ENCODE peak calls at places on chromosomes 1 and 21, in four cellular contexts. J is K562, M is HepG2, Z is H1. N is an unnamed sample.

GRCh38 chr1:243727503-243728191 is 122.4 kb downstream of the AKT3 start:
- DNase-seq in J (no peak), M (no peak), Z (no peak), N (peak; percentile 66)

GRCh38 chr1:42957880-42958487 is 684 bp downstream of the SLC2A1 start:
- DNase-seq in J (peak; percentile 95), M (no peak), Z (no peak), N (no peak)

GRCh38 chr1:47442844-47443529 is 5.1 kb downstream of the FOXD2 start:
- DNase-seq in J (no peak), M (no peak), Z (no peak), N (no peak)

GRCh38 chr1:107821340-107821739 is 143.6 kb downstream of the VAV3 start:
- DNase-seq in J (no peak), M (no peak), Z (no peak), N (no peak)

GRCh38 chr1:54153548-54154439 is 994 bp upstream of the CDCP2 start:
- DNase-seq in J (no peak), M (peak; percentile 68), Z (no peak), N (no peak)

GRCh38 chr21:41777934-41778815 is 11.3 kb upstream of the RIPK4 start:
- DNase-seq in J (peak; percentile 67), M (peak; percentile 51), Z (peak; percentile 79), N (no peak)

GRCh38 chr1:54421101-54421504 is 14.9 kb upstream of the SSBP3 start:
- DNase-seq in J (no peak), M (no peak), Z (no peak), N (no peak)

GRCh38 chr1:59434336-59434735 is 137.4 kb downstream of the FGGY start:
- DNase-seq in J (no peak), M (no peak), Z (no peak), N (no peak)

GRCh38 chr1:35369922-35370671 is 101.6 kb downstream of the ZMYM4 start:
- DNase-seq in J (peak; percentile 24), M (no peak), Z (no peak), N (no peak)

GRCh38 chr1:228321478-228321877 is 85.2 kb downstream of the TRIM11 start:
- DNase-seq in J (no peak), M (no peak), Z (no peak), N (no peak)

GRCh38 chr1:118986291-118986838 is 1.8 kb downstream of the TBX15 start:
- DNase-seq in J (no peak), M (no peak), Z (no peak), N (no peak)

GRCh38 chr21:44914176-44914874 is 6.4 kb downstream of the ITGB2 start:
- DNase-seq in J (no peak), M (peak; percentile 41), Z (no peak), N (no peak)

GRCh38 chr1:169595764-169596711 is 9.8 kb upstream of the F5 start:
- DNase-seq in J (no peak), M (peak; percentile 38), Z (no peak), N (no peak)

GRCh38 chr1:215476541-215476940 is 90.6 kb upstream of the KCTD3 start:
- DNase-seq in J (no peak), M (no peak), Z (no peak), N (no peak)

GRCh38 chr1:90957497-90957896 is 64.3 kb downstream of the ZNF644 start:
- DNase-seq in J (no peak), M (no peak), Z (no peak), N (no peak)

GRCh38 chr1:18516473-18516872 is 35.7 kb downstream of the KLHDC7A start:
- DNase-seq in J (no peak), M (no peak), Z (no peak), N (no peak)

GRCh38 chr1:54159733-54160316 is 7.0 kb upstream of the CDCP2 start:
- DNase-seq in J (no peak), M (no peak), Z (no peak), N (no peak)

GRCh38 chr1:121519042-121519755 is 334.4 kb downstream of the SRGAP2C start:
- DNase-seq in J (peak; percentile 17), M (peak; percentile 61), Z (no peak), N (no peak)
- TF ChIP-seq BRCA1 in J (no peak), M (no peak), Z (no peak), N (no peak)

DNA sequence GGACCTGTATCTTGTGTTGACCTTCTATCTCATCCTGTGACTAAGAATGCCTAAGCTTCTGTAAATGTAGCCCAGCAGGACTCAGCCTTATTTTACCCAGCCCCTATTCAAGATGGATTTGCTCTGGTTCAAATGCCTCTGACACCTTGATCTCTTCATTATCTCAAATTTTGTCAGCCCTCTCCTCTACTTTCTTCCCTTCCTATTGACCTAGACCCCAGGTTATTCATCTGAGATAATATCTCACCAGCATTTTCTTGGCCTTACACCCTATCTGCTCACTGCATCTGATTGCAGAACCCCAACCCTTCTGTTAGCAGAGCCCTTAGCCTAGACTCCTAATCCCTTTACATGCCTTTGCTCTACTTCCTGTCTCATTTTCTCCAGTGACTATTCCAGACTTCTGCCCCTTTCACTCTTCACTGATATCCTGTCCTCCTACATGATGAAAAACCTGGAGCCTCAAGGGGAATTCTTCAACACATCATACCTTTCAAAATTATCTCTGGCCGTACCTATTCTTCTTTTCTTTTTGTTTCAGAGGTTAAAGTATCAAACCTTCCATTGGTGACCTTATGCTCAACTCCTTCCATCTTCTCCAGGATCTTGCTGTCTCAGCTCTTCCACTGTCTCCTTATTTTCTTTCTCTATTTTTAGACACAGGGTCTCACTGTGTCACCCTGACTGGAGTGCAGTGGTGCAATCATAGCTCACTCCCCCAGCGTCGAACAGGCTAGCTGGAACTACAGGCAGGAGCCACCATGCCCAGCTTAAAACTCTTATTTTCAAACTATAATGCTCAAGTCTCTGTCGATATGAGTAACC is 44.9 kb downstream of the WDR64 start:
- DNase-seq in J (peak; percentile 33), M (no peak), Z (no peak), N (no peak)
- TF ChIP-seq ATF3 in J (no peak), M (no peak), Z (no peak), N (no peak)

GRCh38 chr1:50279622-50280320 is 143.5 kb downstream of the DMRTA2 start:
- DNase-seq in J (peak; percentile 33), M (peak; percentile 8), Z (no peak), N (no peak)
- TF ChIP-seq RAD21 in J (peak; percentile 26), M (no peak), Z (peak; percentile 17), N (no peak)

GRCh38 chr1:197664391-197664790 is 110.9 kb downstream of the DENND1B start:
- DNase-seq in J (no peak), M (no peak), Z (no peak), N (no peak)

GRCh38 chr1:197663178-197663953 is 111.9 kb downstream of the DENND1B start:
- DNase-seq in J (no peak), M (no peak), Z (no peak), N (no peak)

GRCh38 chr1:197659175-197659574 is 116.1 kb downstream of the DENND1B start:
- DNase-seq in J (no peak), M (no peak), Z (no peak), N (no peak)

DNA sequence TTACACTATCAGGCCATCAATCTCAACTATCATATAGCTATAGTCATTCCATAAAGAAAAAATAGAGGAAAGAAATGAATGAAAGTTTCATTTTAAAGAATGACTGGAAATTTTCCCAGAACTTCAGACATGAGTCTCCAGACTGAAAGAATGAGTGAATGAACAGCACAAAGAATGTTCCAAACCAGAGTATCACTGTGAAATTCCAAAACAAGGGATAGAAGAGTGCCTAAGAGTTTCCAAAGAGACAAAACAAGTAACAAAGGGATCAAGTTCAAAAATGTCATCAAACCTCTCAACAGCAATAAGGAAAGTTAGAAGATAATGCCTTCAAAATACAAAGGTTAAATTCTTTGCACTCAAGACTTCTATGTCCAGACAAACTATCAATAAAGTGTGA is 114.9 kb downstream of the DENND1B start:
- DNase-seq in J (no peak), M (no peak), Z (no peak), N (no peak)
- TF ChIP-seq BRCA1 in J (no peak), M (no peak), Z (no peak), N (no peak)

GRCh38 chr1:30515746-30516504 is 207.5 kb downstream of the MATN1 start:
- DNase-seq in J (no peak), M (no peak), Z (no peak), N (no peak)

GRCh38 chr1:30516505-30516858 is 206.9 kb downstream of the MATN1 start:
- DNase-seq in J (no peak), M (no peak), Z (no peak), N (no peak)

GRCh38 chr1:30513396-30514136 is 209.8 kb downstream of the MATN1 start:
- DNase-seq in J (no peak), M (no peak), Z (no peak), N (no peak)

GRCh38 chr1:30514137-30514654 is 209.2 kb downstream of the MATN1 start:
- DNase-seq in J (no peak), M (no peak), Z (no peak), N (no peak)

DNA sequence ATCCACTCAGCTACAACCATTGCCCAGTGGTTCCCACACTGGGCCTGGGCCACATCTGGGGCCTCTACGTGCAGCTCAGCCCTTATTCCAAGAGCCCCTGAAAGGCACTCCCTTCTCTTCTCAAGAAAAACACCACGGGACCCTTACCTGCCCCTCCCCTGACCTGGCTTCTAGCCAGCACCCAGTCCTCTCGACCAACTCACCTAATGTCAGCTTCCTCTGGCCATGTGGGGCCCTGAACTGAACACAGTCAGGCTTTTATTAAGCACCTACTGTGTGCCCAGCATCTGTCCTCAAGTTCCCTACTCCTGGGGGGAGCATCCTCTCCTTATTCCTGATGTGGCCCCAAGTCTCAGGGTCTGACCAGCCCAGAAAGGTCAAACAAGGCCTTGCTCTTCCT is 208.4 kb downstream of the MATN1 start:
- DNase-seq in J (no peak), M (no peak), Z (no peak), N (no peak)
- TF ChIP-seq ATF3 in J (no peak), M (no peak), Z (no peak), N (no peak)

DNA sequence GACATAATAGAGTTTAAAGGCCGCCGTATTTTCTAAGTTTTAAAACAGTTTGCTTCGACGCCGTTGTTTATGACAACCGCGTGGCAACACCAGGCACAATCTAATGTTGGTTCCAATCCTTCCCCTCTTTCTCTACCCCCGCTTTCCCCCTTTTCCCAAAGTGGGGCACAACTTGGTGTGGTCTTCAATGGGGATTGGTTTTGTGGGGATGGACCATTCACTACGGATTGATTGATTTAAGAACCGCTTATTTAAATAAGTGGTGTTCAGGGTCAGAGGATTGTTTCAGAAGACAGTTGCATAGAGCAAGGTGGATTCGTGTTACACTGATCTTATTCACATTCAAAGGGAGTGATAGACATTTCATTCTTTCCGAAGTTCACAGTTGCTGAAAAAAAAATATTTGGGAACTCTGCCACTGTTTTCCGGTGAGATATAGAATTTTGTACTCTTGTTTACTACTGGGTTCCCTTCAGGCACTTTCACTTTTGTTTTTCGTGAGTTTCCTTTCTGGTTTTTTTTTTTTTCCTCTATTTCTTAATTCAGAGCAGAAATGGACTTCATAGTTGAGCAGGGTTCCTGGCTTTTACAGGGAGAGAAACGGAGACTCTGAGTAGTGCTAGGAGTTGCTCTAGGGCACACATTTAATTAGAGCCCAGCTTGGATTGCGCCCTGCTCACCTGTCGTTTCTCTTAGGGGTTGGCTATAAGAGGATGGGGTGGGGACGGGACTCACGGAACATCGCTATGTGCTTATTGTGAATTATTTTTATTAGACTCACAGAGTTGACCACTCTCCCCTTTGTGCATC is 79.6 kb upstream of the AK4 start:
- DNase-seq in J (peak; percentile 41), M (no peak), Z (no peak), N (no peak)
- TF ChIP-seq RAD21 in J (no peak), M (no peak), Z (no peak), N (no peak)

GRCh38 chr21:19475525-19475924 is 1071.9 kb upstream of the TMPRSS15 start:
- DNase-seq in J (no peak), M (no peak), Z (no peak), N (no peak)
- TF ChIP-seq BRCA1 in J (no peak), M (no peak), Z (no peak), N (no peak)

N was measured in GM12878.